ENCODE peak calls at places on chromosomes 16 and 17, in four cellular contexts. M, F, B and R are unnamed samples.
A peak's percentile ranks its signal among the peaks of the same experiment; 100 is the strongest.

GRCh38 chr17:52419256-52419655 is 260.7 kb upstream of the CA10 start:
- DNase-seq in M (no peak), F (peak; percentile 0), B (no peak), R (no peak)

GRCh38 chr16:6193718-6194117 is 1096.1 kb upstream of the EEF2KMT start:
- DNase-seq in M (no peak), F (no peak), B (no peak), R (no peak)

GRCh38 chr16:10584956-10585561 is 4.7 kb upstream of the EMP2 start:
- DNase-seq in M (no peak), F (no peak), B (no peak), R (no peak)

GRCh38 chr17:37516131-37516561 is 26.5 kb downstream of the DUSP14 start:
- DNase-seq in M (no peak), F (no peak), B (peak; percentile 22), R (no peak)

GRCh38 chr16:61812251-61812650 is 224.0 kb downstream of the CDH8 start:
- DNase-seq in M (no peak), F (no peak), B (no peak), R (no peak)

GRCh38 chr17:2958706-2959222 is 104.6 kb downstream of the OR1D5 start:
- DNase-seq in M (no peak), F (no peak), B (no peak), R (no peak)

GRCh38 chr16:56608876-56609462 is 585 bp downstream of the MT2A start:
- DNase-seq in M (no peak), F (no peak), B (no peak), R (no peak)

GRCh38 chr16:65658339-65659275 is 536.7 kb upstream of the CDH11 start:
- DNase-seq in M (no peak), F (no peak), B (peak; percentile 38), R (no peak)

GRCh38 chr17:18999911-19000310 is 4.7 kb downstream of the FAM83G start:
- DNase-seq in M (no peak), F (no peak), B (no peak), R (no peak)

GRCh38 chr16:10616744-10617640 is 36.6 kb upstream of the EMP2 start:
- DNase-seq in M (no peak), F (peak; percentile 16), B (peak; percentile 69), R (peak; percentile 62)

GRCh38 chr16:70793851-70794502 is 7.0 kb downstream of the VAC14 start:
- DNase-seq in M (no peak), F (no peak), B (no peak), R (no peak)